ENCODE peak calls at places on chromosomes 1 and 21, in eight cellular contexts. One of them, this sample, is unnamed.

GRCh38 chr1:208089971-208090755 is 154.0 kb downstream of the PLXNA2 start:
- DNase-seq in PC-3: no peak
- DNase-seq in WTC11: no peak
- DNase-seq in psoas muscle: no peak
- DNase-seq in HepG2: no peak
- DNase-seq in NB4: no peak
- DNase-seq in neural crest cell: no peak
- DNase-seq in hepatocyte: no peak
- DNase-seq in this sample: no peak

GRCh38 chr1:228297822-228298221 is 90.0 kb downstream of the OBSCN start:
- DNase-seq in neural crest cell: no peak
- DNase-seq in WTC11: no peak
- DNase-seq in psoas muscle: no peak
- DNase-seq in NB4: no peak
- DNase-seq in HepG2: no peak
- DNase-seq in PC-3: no peak
- DNase-seq in hepatocyte: no peak
- DNase-seq in this sample: no peak

GRCh38 chr1:47190807-47191206 is 971 bp upstream of the PDZK1IP1 start:
- DNase-seq in HepG2: no peak
- DNase-seq in psoas muscle: no peak
- DNase-seq in NB4: no peak
- DNase-seq in PC-3: no peak
- DNase-seq in neural crest cell: no peak
- DNase-seq in WTC11: no peak
- DNase-seq in hepatocyte: no peak
- DNase-seq in this sample: peak; percentile 1

GRCh38 chr1:184315254-184315653 is 71.6 kb upstream of the C1orf21 start:
- DNase-seq in hepatocyte: no peak
- DNase-seq in psoas muscle: no peak
- DNase-seq in HepG2: no peak
- DNase-seq in NB4: no peak
- DNase-seq in PC-3: no peak
- DNase-seq in WTC11: no peak
- DNase-seq in neural crest cell: no peak
- DNase-seq in this sample: no peak

GRCh38 chr1:20739225-20739624 is 6.7 kb upstream of the SH2D5 start:
- DNase-seq in NB4: no peak
- DNase-seq in neural crest cell: no peak
- DNase-seq in HepG2: no peak
- DNase-seq in WTC11: no peak
- DNase-seq in psoas muscle: no peak
- DNase-seq in hepatocyte: no peak
- DNase-seq in PC-3: peak; percentile 81
- DNase-seq in this sample: no peak

GRCh38 chr1:20192871-20193411 is 6.6 kb upstream of the PLA2G2C start:
- DNase-seq in hepatocyte: no peak
- DNase-seq in PC-3: no peak
- DNase-seq in psoas muscle: no peak
- DNase-seq in NB4: no peak
- DNase-seq in neural crest cell: no peak
- DNase-seq in HepG2: no peak
- DNase-seq in WTC11: no peak
- DNase-seq in this sample: no peak

GRCh38 chr21:46550511-46550941 is 54.4 kb downstream of the S100B start:
- DNase-seq in neural crest cell: no peak
- DNase-seq in hepatocyte: no peak
- DNase-seq in psoas muscle: no peak
- DNase-seq in PC-3: no peak
- DNase-seq in WTC11: no peak
- DNase-seq in NB4: no peak
- DNase-seq in HepG2: no peak
- DNase-seq in this sample: no peak

GRCh38 chr1:231691618-231692259 is 65.1 kb downstream of the DISC1 start:
- DNase-seq in HepG2: peak; percentile 31
- DNase-seq in NB4: no peak
- DNase-seq in WTC11: peak; percentile 82
- DNase-seq in PC-3: peak; percentile 48
- DNase-seq in psoas muscle: no peak
- DNase-seq in neural crest cell: peak; percentile 58
- DNase-seq in hepatocyte: peak; percentile 48
- DNase-seq in this sample: peak; percentile 64

GRCh38 chr1:200901796-200902444 is 7.2 kb downstream of the INAVA start:
- DNase-seq in hepatocyte: no peak
- DNase-seq in psoas muscle: no peak
- DNase-seq in neural crest cell: no peak
- DNase-seq in HepG2: no peak
- DNase-seq in WTC11: no peak
- DNase-seq in NB4: no peak
- DNase-seq in PC-3: no peak
- DNase-seq in this sample: no peak

GRCh38 chr1:27831568-27832410 is 1.2 kb downstream of the PPP1R8 start:
- DNase-seq in NB4: no peak
- DNase-seq in HepG2: peak; percentile 21
- DNase-seq in neural crest cell: no peak
- DNase-seq in hepatocyte: no peak
- DNase-seq in PC-3: no peak
- DNase-seq in WTC11: no peak
- DNase-seq in psoas muscle: no peak
- DNase-seq in this sample: no peak

GRCh38 chr1:117215019-117215418 is 4.3 kb upstream of the VTCN1 start:
- DNase-seq in WTC11: no peak
- DNase-seq in HepG2: no peak
- DNase-seq in PC-3: no peak
- DNase-seq in psoas muscle: no peak
- DNase-seq in NB4: no peak
- DNase-seq in neural crest cell: no peak
- DNase-seq in hepatocyte: no peak
- DNase-seq in this sample: no peak

GRCh38 chr1:52970149-52970548 is 43.1 kb downstream of the SCP2 start:
- DNase-seq in PC-3: no peak
- DNase-seq in WTC11: peak; percentile 38
- DNase-seq in psoas muscle: no peak
- DNase-seq in hepatocyte: peak; percentile 40
- DNase-seq in NB4: peak; percentile 44
- DNase-seq in HepG2: peak; percentile 44
- DNase-seq in neural crest cell: no peak
- DNase-seq in this sample: no peak
- TF ChIP-seq CTCF in PC-3: peak; percentile 23
- TF ChIP-seq CTCF in WTC11: no peak
- TF ChIP-seq CTCF in psoas muscle: peak; percentile 15
- TF ChIP-seq CTCF in hepatocyte: peak; percentile 31
- TF ChIP-seq CTCF in NB4: no peak
- TF ChIP-seq CTCF in HepG2: peak; percentile 59
- TF ChIP-seq CTCF in neural crest cell: peak; percentile 42
- TF ChIP-seq CTCF in this sample: no peak

GRCh38 chr1:7576946-7577657 is 194.0 kb upstream of the VAMP3 start:
- DNase-seq in psoas muscle: no peak
- DNase-seq in neural crest cell: no peak
- DNase-seq in NB4: no peak
- DNase-seq in PC-3: peak; percentile 19
- DNase-seq in HepG2: no peak
- DNase-seq in WTC11: peak; percentile 40
- DNase-seq in hepatocyte: peak; percentile 33
- DNase-seq in this sample: no peak
- TF ChIP-seq CTCF in psoas muscle: no peak
- TF ChIP-seq CTCF in neural crest cell: peak; percentile 20
- TF ChIP-seq CTCF in NB4: no peak
- TF ChIP-seq CTCF in PC-3: peak; percentile 36
- TF ChIP-seq CTCF in HepG2: peak; percentile 52
- TF ChIP-seq CTCF in WTC11: no peak
- TF ChIP-seq CTCF in hepatocyte: peak; percentile 22
- TF ChIP-seq CTCF in this sample: no peak

GRCh38 chr1:233227930-233228465 is 67.5 kb downstream of the PCNX2 start:
- DNase-seq in WTC11: no peak
- DNase-seq in HepG2: no peak
- DNase-seq in neural crest cell: no peak
- DNase-seq in NB4: no peak
- DNase-seq in hepatocyte: no peak
- DNase-seq in psoas muscle: no peak
- DNase-seq in PC-3: no peak
- DNase-seq in this sample: no peak

GRCh38 chr1:233229291-233229690 is 66.2 kb downstream of the PCNX2 start:
- DNase-seq in HepG2: no peak
- DNase-seq in hepatocyte: no peak
- DNase-seq in neural crest cell: no peak
- DNase-seq in PC-3: peak; percentile 48
- DNase-seq in psoas muscle: no peak
- DNase-seq in WTC11: no peak
- DNase-seq in NB4: peak; percentile 12
- DNase-seq in this sample: no peak

GRCh38 chr1:233230011-233230410 is 65.5 kb downstream of the PCNX2 start:
- DNase-seq in PC-3: no peak
- DNase-seq in neural crest cell: no peak
- DNase-seq in HepG2: no peak
- DNase-seq in psoas muscle: no peak
- DNase-seq in NB4: no peak
- DNase-seq in hepatocyte: no peak
- DNase-seq in WTC11: no peak
- DNase-seq in this sample: no peak

DNA sequence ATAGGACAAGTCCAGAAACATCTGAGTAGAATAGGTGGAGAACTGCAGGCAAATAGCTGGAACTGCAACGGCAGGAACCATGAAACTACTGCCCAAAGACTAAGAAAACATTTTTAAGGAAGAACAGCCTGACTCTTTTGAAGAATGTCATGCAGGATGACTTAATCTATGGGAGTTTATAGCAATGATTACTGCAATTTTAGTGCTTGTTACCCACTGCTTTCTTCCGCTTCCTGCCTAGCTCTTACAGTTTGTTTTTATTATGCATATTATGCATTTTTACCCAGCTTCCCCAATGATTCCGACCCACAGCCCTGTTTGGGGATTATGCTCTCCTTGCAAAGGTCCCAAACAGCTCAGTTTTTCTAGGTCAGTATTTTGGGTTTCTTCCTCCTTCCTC is 71.2 kb downstream of the PCNX2 start:
- DNase-seq in HepG2: no peak
- DNase-seq in WTC11: no peak
- DNase-seq in neural crest cell: no peak
- DNase-seq in NB4: no peak
- DNase-seq in hepatocyte: no peak
- DNase-seq in psoas muscle: no peak
- DNase-seq in PC-3: no peak
- DNase-seq in this sample: no peak
- TF ChIP-seq CTCF in HepG2: no peak
- TF ChIP-seq CTCF in WTC11: no peak
- TF ChIP-seq CTCF in neural crest cell: no peak
- TF ChIP-seq CTCF in NB4: no peak
- TF ChIP-seq CTCF in hepatocyte: no peak
- TF ChIP-seq CTCF in psoas muscle: no peak
- TF ChIP-seq CTCF in PC-3: no peak
- TF ChIP-seq CTCF in this sample: no peak

DNA sequence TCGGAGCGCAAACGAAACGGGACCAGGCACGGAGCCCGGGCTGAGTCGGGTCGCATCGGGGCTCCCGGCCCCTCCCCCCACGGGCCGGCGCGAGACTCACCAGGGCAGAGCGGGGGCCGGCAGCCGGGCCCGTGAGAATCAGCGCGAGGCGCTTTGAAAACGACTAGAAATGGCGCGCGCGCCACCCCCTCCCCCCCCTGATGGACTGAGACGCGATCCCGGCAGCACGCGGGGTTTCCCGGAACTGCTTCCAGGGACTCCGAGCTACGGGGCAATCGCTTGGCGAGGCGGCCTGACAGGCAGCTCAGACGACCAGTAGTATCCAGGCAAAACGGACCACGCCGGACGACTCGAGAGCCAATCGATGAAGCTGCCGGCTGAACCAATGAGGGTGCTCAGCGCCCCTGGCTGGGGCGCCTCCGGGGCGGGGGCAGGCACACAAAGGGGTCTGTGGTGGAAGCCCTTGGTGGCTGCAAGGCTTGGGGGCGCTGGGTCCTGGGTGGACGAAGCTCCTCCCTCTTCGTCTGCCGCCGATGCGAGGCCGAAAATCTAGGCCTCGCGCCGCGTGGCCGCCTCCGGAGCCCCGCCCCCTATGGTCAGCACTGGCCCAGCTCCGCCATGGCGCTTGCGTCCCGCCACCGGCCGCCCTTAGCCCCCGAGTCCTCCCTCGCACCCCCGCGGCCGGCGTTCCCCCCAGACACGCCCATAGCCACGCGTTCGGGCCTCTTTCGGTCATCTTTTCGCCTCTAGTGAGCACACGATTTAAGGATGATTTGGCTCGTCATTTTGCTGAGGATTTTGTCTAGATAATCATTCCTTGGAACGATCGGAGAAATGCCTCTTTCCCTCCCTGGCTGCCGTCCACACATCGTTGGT is at the start of gene HNRNPR:
- DNase-seq in neural crest cell: peak; percentile 99
- DNase-seq in HepG2: peak; percentile 99
- DNase-seq in hepatocyte: peak; percentile 100
- DNase-seq in WTC11: peak; percentile 100
- DNase-seq in psoas muscle: peak; percentile 100
- DNase-seq in NB4: peak; percentile 100
- DNase-seq in PC-3: peak; percentile 99
- DNase-seq in this sample: peak; percentile 100
- TF ChIP-seq CTCF in neural crest cell: peak; percentile 16
- TF ChIP-seq CTCF in HepG2: peak; percentile 36
- TF ChIP-seq CTCF in hepatocyte: no peak
- TF ChIP-seq CTCF in WTC11: no peak
- TF ChIP-seq CTCF in psoas muscle: peak; percentile 9
- TF ChIP-seq CTCF in NB4: no peak
- TF ChIP-seq CTCF in PC-3: no peak
- TF ChIP-seq CTCF in this sample: no peak

GRCh38 chr21:33268392-33268735 is 2.2 kb downstream of the IL10RB start:
- DNase-seq in hepatocyte: no peak
- DNase-seq in psoas muscle: no peak
- DNase-seq in neural crest cell: no peak
- DNase-seq in PC-3: no peak
- DNase-seq in WTC11: no peak
- DNase-seq in NB4: no peak
- DNase-seq in HepG2: no peak
- DNase-seq in this sample: no peak

GRCh38 chr21:33270986-33271385 is 4.8 kb downstream of the IL10RB start:
- DNase-seq in neural crest cell: no peak
- DNase-seq in WTC11: no peak
- DNase-seq in HepG2: no peak
- DNase-seq in hepatocyte: no peak
- DNase-seq in psoas muscle: no peak
- DNase-seq in PC-3: no peak
- DNase-seq in NB4: no peak
- DNase-seq in this sample: no peak

GRCh38 chr21:33267250-33267649 is 1.1 kb downstream of the IL10RB start:
- DNase-seq in NB4: no peak
- DNase-seq in hepatocyte: no peak
- DNase-seq in WTC11: no peak
- DNase-seq in PC-3: no peak
- DNase-seq in HepG2: no peak
- DNase-seq in neural crest cell: no peak
- DNase-seq in psoas muscle: no peak
- DNase-seq in this sample: no peak

GRCh38 chr21:33266784-33267135 is 593 bp downstream of the IL10RB start:
- DNase-seq in psoas muscle: no peak
- DNase-seq in hepatocyte: no peak
- DNase-seq in HepG2: no peak
- DNase-seq in PC-3: no peak
- DNase-seq in NB4: no peak
- DNase-seq in WTC11: no peak
- DNase-seq in neural crest cell: no peak
- DNase-seq in this sample: no peak

GRCh38 chr21:33268736-33269441 is 2.7 kb downstream of the IL10RB start:
- DNase-seq in psoas muscle: no peak
- DNase-seq in neural crest cell: no peak
- DNase-seq in WTC11: no peak
- DNase-seq in hepatocyte: peak; percentile 79
- DNase-seq in PC-3: peak; percentile 96
- DNase-seq in HepG2: peak; percentile 29
- DNase-seq in NB4: no peak
- DNase-seq in this sample: no peak
- TF ChIP-seq CTCF in psoas muscle: no peak
- TF ChIP-seq CTCF in neural crest cell: no peak
- TF ChIP-seq CTCF in WTC11: no peak
- TF ChIP-seq CTCF in hepatocyte: no peak
- TF ChIP-seq CTCF in PC-3: peak; percentile 36
- TF ChIP-seq CTCF in HepG2: no peak
- TF ChIP-seq CTCF in NB4: no peak
- TF ChIP-seq CTCF in this sample: no peak

This sample was measured in endothelial cell.